ENCODE peak calls at places on chromosome 3, in nine cellular contexts. U, Z, K, C, G, T, P, I and L are unnamed samples.

GRCh38 chr3:122099255-122099654 is 44.1 kb downstream of the CD86 start:
- DNase-seq in U (no peak), Z (no peak), K (no peak), C (no peak), G (no peak), T (no peak), P (no peak), I (no peak), L (no peak)

GRCh38 chr3:48716508-48716981 is 476 bp downstream of the IP6K2 start:
- DNase-seq in U (no peak), Z (no peak), K (no peak), C (no peak), G (no peak), T (peak), P (peak), I (no peak), L (no peak)

GRCh38 chr3:31724681-31725080 is 192.0 kb downstream of the STT3B start:
- DNase-seq in U (no peak), Z (no peak), K (no peak), C (no peak), G (no peak), T (peak), P (no peak), I (no peak), L (no peak)

GRCh38 chr3:151960956-151961580 is 87.6 kb downstream of the SUCNR1 start:
- DNase-seq in U (no peak), Z (no peak), K (no peak), C (no peak), G (no peak), T (no peak), P (no peak), I (no peak), L (no peak)

GRCh38 chr3:14203521-14204079 is 25.0 kb downstream of the LSM3 start:
- DNase-seq in U (peak), Z (peak), K (no peak), C (peak), G (peak), T (peak), P (peak), I (no peak), L (peak)

GRCh38 chr3:27200721-27201434 is 168.3 kb downstream of the NEK10 start:
- DNase-seq in U (no peak), Z (no peak), K (no peak), C (no peak), G (no peak), T (no peak), P (no peak), I (no peak), L (no peak)

GRCh38 chr3:111850481-111850880 is 8.6 kb upstream of the PHLDB2 start:
- DNase-seq in U (no peak), Z (no peak), K (no peak), C (no peak), G (no peak), T (peak), P (no peak), I (no peak), L (no peak)

GRCh38 chr3:185720326-185720725 is 104.5 kb downstream of the IGF2BP2 start:
- DNase-seq in U (no peak), Z (no peak), K (no peak), C (no peak), G (no peak), T (no peak), P (no peak), I (no peak), L (no peak)

GRCh38 chr3:42872718-42873117 is 3.0 kb downstream of the CYP8B1 start:
- DNase-seq in U (no peak), Z (no peak), K (no peak), C (no peak), G (no peak), T (no peak), P (no peak), I (no peak), L (no peak)

GRCh38 chr3:47766186-47766585 is 15.5 kb downstream of the SMARCC1 start:
- DNase-seq in U (no peak), Z (no peak), K (no peak), C (no peak), G (no peak), T (no peak), P (no peak), I (no peak), L (no peak)

GRCh38 chr3:31225923-31226322 is 306.8 kb upstream of the STT3B start:
- DNase-seq in U (no peak), Z (no peak), K (no peak), C (no peak), G (no peak), T (no peak), P (no peak), I (no peak), L (no peak)

GRCh38 chr3:18076301-18076700 is 333.9 kb upstream of the TBC1D5 start:
- DNase-seq in U (no peak), Z (no peak), K (no peak), C (no peak), G (no peak), T (no peak), P (no peak), I (no peak), L (no peak)

GRCh38 chr3:32045091-32045964 is 61.1 kb upstream of the GPD1L start:
- DNase-seq in U (no peak), Z (peak), K (no peak), C (no peak), G (peak), T (peak), P (peak), I (no peak), L (peak)

GRCh38 chr3:123667784-123668183 is 82.9 kb upstream of the HACD2 start:
- DNase-seq in U (no peak), Z (no peak), K (no peak), C (no peak), G (no peak), T (peak), P (no peak), I (peak), L (no peak)

GRCh38 chr3:7562892-7563291 is 702.0 kb downstream of the GRM7 start:
- DNase-seq in U (no peak), Z (no peak), K (no peak), C (no peak), G (no peak), T (no peak), P (no peak), I (no peak), L (no peak)